ENCODE peak calls at places on chromosomes 4 and X, in four cellular contexts. W is NCI-H2081, F is COR-L47, N is GM23338. A is an unnamed sample.

GRCh38 chr4:7055111-7055989 is 12.2 kb downstream of the TADA2B start:
- DNase-seq in N (no peak), F (no peak), W (no peak), A (no peak)

GRCh38 chrX:46298821-46299220 is 246.4 kb downstream of the ZNF674 start:
- DNase-seq in F (no peak), N (no peak), W (no peak), A (no peak)

GRCh38 chr4:74540193-74540592 is 95.3 kb downstream of the AREG start:
- DNase-seq in N (no peak), F (no peak), W (no peak), A (no peak)

GRCh38 chr4:8356856-8357255 is 83.7 kb downstream of the ACOX3 start:
- DNase-seq in F (no peak), W (no peak), N (no peak), A (peak)

GRCh38 chrX:45537936-45538335 is 337.3 kb upstream of the DIPK2B start:
- DNase-seq in W (no peak), N (no peak), F (no peak), A (no peak)

GRCh38 chr4:183834252-183834651 is 70.9 kb upstream of the STOX2 start:
- DNase-seq in N (no peak), F (no peak), W (no peak), A (no peak)

GRCh38 chrX:121333942-121334341 is 286.5 kb downstream of the GLUD2 start:
- DNase-seq in W (no peak), F (no peak), N (peak), A (no peak)

GRCh38 chrX:1075741-1076140 is 136.7 kb downstream of the CRLF2 start:
- DNase-seq in N (no peak), W (no peak), F (no peak), A (no peak)

GRCh38 chrX:102651968-102652744 is 873 bp downstream of the GPRASP1 start:
- DNase-seq in W (no peak), F (peak), N (peak), A (peak)

GRCh38 chr4:10639100-10639499 is 45.5 kb downstream of the CLNK start:
- DNase-seq in N (no peak), F (no peak), W (no peak), A (no peak)